ENCODE peak calls at places on chromosomes 6 and 20, in four cellular contexts. F is stomach; D is PC-3; Z is activated naive CD4-positive, alpha-beta T cell treated with anti-CD3 and anti-CD28 coated beads, Interleukin-2, amount 50 U/mL, for 72 hours. J is an unnamed sample.

GRCh38 chr6:135265278-135265677 is 84.2 kb downstream of the MYB start:
- DNase-seq in Z (no peak), D (no peak), F (no peak), J (no peak)

GRCh38 chr20:46970937-46971630 is 76.4 kb downstream of the EYA2 start:
- DNase-seq in D (peak; percentile 80), F (no peak), Z (no peak), J (no peak)

GRCh38 chr6:10528170-10528981 is 7.2 kb downstream of the GCNT2 start:
- DNase-seq in Z (peak; percentile 60), D (peak; percentile 88), F (peak; percentile 74), J (no peak)

GRCh38 chr6:33779305-33779704 is 9.6 kb downstream of the LEMD2 start:
- DNase-seq in D (no peak), Z (no peak), F (no peak), J (no peak)

GRCh38 chr6:111985202-111985731 is 68.6 kb upstream of the CCN6 start:
- DNase-seq in F (no peak), D (peak; percentile 96), Z (peak; percentile 64), J (no peak)

GRCh38 chr6:108650781-108651180 is 90.1 kb downstream of the FOXO3 start:
- DNase-seq in Z (no peak), D (peak; percentile 8), F (no peak), J (no peak)

GRCh38 chr20:64244281-64244805 is 11.2 kb upstream of the PCMTD2 start:
- DNase-seq in F (peak; percentile 17), Z (no peak), D (no peak), J (no peak)

GRCh38 chr20:59822291-59823029 is 111.0 kb downstream of the SYCP2 start:
- DNase-seq in F (no peak), Z (no peak), D (no peak), J (peak; percentile 2)

GRCh38 chr6:42099340-42100028 is 42.9 kb downstream of the C6orf132 start:
- DNase-seq in Z (no peak), D (peak; percentile 78), F (peak; percentile 88), J (no peak)

GRCh38 chr6:52154381-52154780 is 31.8 kb upstream of the IL17A start:
- DNase-seq in F (no peak), Z (no peak), D (no peak), J (no peak)

GRCh38 chr20:45328451-45328850 is 19.8 kb downstream of the SDC4 start:
- DNase-seq in D (no peak), Z (no peak), F (no peak), J (no peak)

GRCh38 chr6:113971786-113972185 is 838 bp upstream of the HDAC2 start:
- DNase-seq in D (no peak), Z (no peak), F (no peak), J (no peak)

GRCh38 chr6:15270402-15270801 is 24.5 kb downstream of the JARID2 start:
- DNase-seq in D (no peak), Z (no peak), F (no peak), J (no peak)

GRCh38 chr6:49649982-49650381 is 13.3 kb upstream of the RHAG start:
- DNase-seq in F (no peak), D (no peak), Z (no peak), J (no peak)

GRCh38 chr6:36249010-36249409 is 20.9 kb upstream of the PNPLA1 start:
- DNase-seq in Z (no peak), D (peak; percentile 57), F (no peak), J (no peak)

GRCh38 chr20:32458061-32458836 is 100.1 kb downstream of the ASXL1 start:
- DNase-seq in D (no peak), Z (no peak), F (no peak), J (no peak)

GRCh38 chr6:37503486-37503980 is 3.8 kb upstream of the CCDC167 start:
- DNase-seq in Z (no peak), D (no peak), F (no peak), J (no peak)

GRCh38 chr6:45924763-45925342 is 90.8 kb downstream of the CLIC5 start:
- DNase-seq in D (peak; percentile 8), F (no peak), Z (no peak), J (no peak)

GRCh38 chr20:56995635-56996075 is 270.8 kb downstream of the BMP7 start:
- DNase-seq in Z (no peak), F (no peak), D (peak; percentile 72), J (no peak)

GRCh38 chr20:38445402-38445801 is 10.3 kb upstream of the SNHG17 start:
- DNase-seq in D (no peak), F (no peak), Z (no peak), J (no peak)

GRCh38 chr6:36954262-36954931 is at the start of gene PI16:
- DNase-seq in F (no peak), Z (no peak), D (no peak), J (no peak)

GRCh38 chr20:31663838-31664695 is 26.4 kb downstream of the COX4I2 start:
- DNase-seq in F (peak; percentile 79), Z (no peak), D (peak; percentile 32), J (no peak)

GRCh38 chr20:18314786-18315406 is 26.6 kb downstream of the ZNF133 start:
- DNase-seq in D (peak; percentile 98), F (no peak), Z (no peak), J (no peak)

GRCh38 chr6:137112067-137112355 is 61.4 kb downstream of the IL22RA2 start:
- DNase-seq in Z (no peak), F (no peak), D (peak; percentile 54), J (no peak)

GRCh38 chr6:41371461-41371991 is 36.1 kb downstream of the NCR2 start:
- DNase-seq in F (peak; percentile 70), D (no peak), Z (no peak), J (peak; percentile 73)

GRCh38 chr6:17115251-17116089 is 13.6 kb downstream of the STMND1 start:
- DNase-seq in D (peak; percentile 88), Z (no peak), F (no peak), J (no peak)

GRCh38 chr6:75818061-75818855 is 69.2 kb downstream of the MYO6 start:
- DNase-seq in D (no peak), Z (no peak), F (no peak), J (no peak)

GRCh38 chr6:165497472-165497871 is 165.6 kb downstream of the PDE10A start:
- DNase-seq in D (peak; percentile 72), Z (no peak), F (no peak), J (no peak)

GRCh38 chr6:26103141-26103769 is 16.0 kb downstream of the HFE start:
- DNase-seq in D (peak; percentile 75), Z (no peak), F (no peak), J (peak; percentile 42)

GRCh38 chr6:165910184-165910583 is 247.1 kb upstream of the PDE10A start:
- DNase-seq in Z (no peak), F (no peak), D (no peak), J (no peak)